ENCODE peak calls at places on chromosomes 11 and 22, in nine cellular contexts. D is lower lobe of right lung; P is uterus; S is IMR-90; A is sigmoid colon; T is naive thymus-derived CD4-positive, alpha-beta T cell; G is spleen; L is GM23248; Z is cardiac muscle cell. B is an unnamed sample. For H3K4me1, the result is how much of the 10 kb centered on the place peaks cover.

GRCh38 chr22:34319346-34319745 is 399.1 kb upstream of the LARGE1 start:
- DNase-seq in D (no peak), P (no peak), S (no peak), A (no peak), T (no peak), G (no peak), L (no peak), Z (no peak), B (no peak)

GRCh38 chr11:111086058-111086457 is 159.5 kb upstream of the POU2AF2 start:
- DNase-seq in D (no peak), P (no peak), S (no peak), A (no peak), T (no peak), G (no peak), L (no peak), Z (no peak), B (no peak)

GRCh38 chr11:14499178-14499559 is 442 bp downstream of the COPB1 start:
- DNase-seq in D (peak), P (no peak), S (peak), A (peak), T (no peak), G (peak), L (peak), Z (peak), B (peak)

GRCh38 chr11:45928535-45929215 is 6.2 kb downstream of the LARGE2 start:
- DNase-seq in D (no peak), P (no peak), S (no peak), A (no peak), T (no peak), G (peak), L (no peak), Z (no peak), B (no peak)

GRCh38 chr11:19712281-19713220 is at the start of gene NAV2:
- DNase-seq in D (peak), P (peak), S (peak), A (peak), T (peak), G (peak), L (peak), Z (peak), B (peak)

GRCh38 chr11:19811391-19811790 is 98.8 kb downstream of the NAV2 start:
- DNase-seq in D (no peak), P (no peak), S (no peak), A (no peak), T (no peak), G (no peak), L (no peak), Z (no peak), B (no peak)

GRCh38 chr22:39419096-39419495 is 19.5 kb downstream of the TAB1 start:
- DNase-seq in D (no peak), P (no peak), S (no peak), A (no peak), T (no peak), G (peak), L (no peak), Z (no peak), B (no peak)

GRCh38 chr22:39690901-39691620 is 120.5 kb downstream of the CACNA1I start:
- DNase-seq in D (no peak), P (no peak), S (no peak), A (no peak), T (no peak), G (no peak), L (peak), Z (peak), B (no peak)

GRCh38 chr11:126459691-126460404 is 104.4 kb downstream of the ST3GAL4 start:
- DNase-seq in D (no peak), P (peak), S (peak), A (no peak), T (no peak), G (no peak), L (peak), Z (peak), B (no peak)

GRCh38 chr22:43796567-43796966 is 15.5 kb downstream of the EFCAB6 start:
- DNase-seq in D (no peak), P (no peak), S (peak), A (no peak), T (no peak), G (no peak), L (peak), Z (peak), B (no peak)

GRCh38 chr11:72587696-72588095 is 86.5 kb downstream of the PDE2A start:
- DNase-seq in D (no peak), P (no peak), S (no peak), A (peak), T (no peak), G (peak), L (no peak), Z (no peak), B (no peak)

GRCh38 chr22:42902875-42903510 is 45.9 kb upstream of the ARFGAP3 start:
- DNase-seq in D (no peak), P (peak), S (peak), A (peak), T (no peak), G (no peak), L (no peak), Z (peak), B (no peak)

GRCh38 chr11:10405858-10406592 is 49.0 kb upstream of the AMPD3 start:
- DNase-seq in D (peak), P (peak), S (peak), A (peak), T (peak), G (no peak), L (peak), Z (peak), B (peak)

GRCh38 chr11:67261942-67262681 is 4.2 kb upstream of the GRK2 start:
- DNase-seq in D (no peak), P (peak), S (no peak), A (peak), T (no peak), G (no peak), L (no peak), Z (no peak), B (no peak)

GRCh38 chr11:128517457-128518230 is 69.7 kb downstream of the ETS1 start:
- DNase-seq in D (no peak), P (no peak), S (no peak), A (no peak), T (no peak), G (no peak), L (peak), Z (peak), B (no peak)

GRCh38 chr11:69018924-69019323 is 5.9 kb upstream of the MRGPRF start:
- DNase-seq in D (no peak), P (peak), S (peak), A (peak), T (no peak), G (no peak), L (peak), Z (peak), B (no peak)

GRCh38 chr22:21573750-21574494 is 6.4 kb downstream of the UBE2L3 start:
- DNase-seq in D (no peak), P (no peak), S (no peak), A (no peak), T (no peak), G (no peak), L (no peak), Z (no peak), B (no peak)
- H3K4me1 ChIP-seq in D (half or more), P (under half), S (under half), A (half or more), T (half or more), G (half or more), L (under half), Z (under half), B (half or more)

DNA sequence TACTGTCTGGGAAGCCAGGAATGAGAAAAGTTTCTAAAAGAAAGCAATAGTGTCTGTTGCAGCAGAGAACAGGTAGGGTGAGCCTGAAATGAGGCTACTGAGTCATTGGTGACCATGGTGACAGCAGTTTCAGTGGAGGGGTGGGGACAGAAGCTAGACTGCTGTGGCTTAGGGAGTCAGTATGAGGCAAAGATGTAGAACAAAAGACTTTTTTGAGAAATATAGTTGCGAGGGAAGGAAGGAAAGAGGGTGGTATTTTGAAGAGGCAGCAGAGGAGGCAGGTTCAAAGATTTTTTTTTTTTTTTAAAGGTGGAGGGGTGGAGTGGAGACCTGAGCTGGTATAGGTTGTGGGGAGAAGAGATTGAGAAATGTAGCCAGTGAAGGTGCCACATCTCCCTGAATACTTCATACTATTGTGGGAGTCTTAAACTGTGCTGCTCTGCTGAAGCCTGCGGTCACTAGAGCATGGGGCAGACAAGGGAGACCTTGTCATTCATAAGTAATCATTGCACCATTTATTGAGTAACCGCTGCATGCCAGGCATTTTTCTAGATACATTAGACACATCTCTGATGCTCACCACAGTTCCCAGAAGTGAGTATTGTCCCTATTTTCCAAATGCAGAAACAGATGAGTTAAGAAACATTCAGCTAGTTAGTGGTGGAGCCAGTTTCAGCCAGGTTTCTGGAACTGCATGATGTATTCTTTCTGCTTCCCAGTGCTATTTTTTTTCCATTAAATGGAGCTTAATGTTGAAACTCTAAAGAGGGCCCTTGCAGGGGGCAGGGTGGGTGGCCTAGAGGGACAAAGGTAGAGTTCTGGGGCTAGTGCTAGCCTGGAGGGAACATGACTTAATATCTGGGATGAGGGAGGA is 49.9 kb downstream of the STIM1 start:
- DNase-seq in D (peak), P (no peak), S (peak), A (no peak), T (peak), G (no peak), L (peak), Z (peak), B (peak)
- H3K4me3 ChIP-seq in D (no peak), P (no peak), S (no peak), A (no peak), T (no peak), G (no peak), L (peak), Z (no peak), B (peak)

DNA sequence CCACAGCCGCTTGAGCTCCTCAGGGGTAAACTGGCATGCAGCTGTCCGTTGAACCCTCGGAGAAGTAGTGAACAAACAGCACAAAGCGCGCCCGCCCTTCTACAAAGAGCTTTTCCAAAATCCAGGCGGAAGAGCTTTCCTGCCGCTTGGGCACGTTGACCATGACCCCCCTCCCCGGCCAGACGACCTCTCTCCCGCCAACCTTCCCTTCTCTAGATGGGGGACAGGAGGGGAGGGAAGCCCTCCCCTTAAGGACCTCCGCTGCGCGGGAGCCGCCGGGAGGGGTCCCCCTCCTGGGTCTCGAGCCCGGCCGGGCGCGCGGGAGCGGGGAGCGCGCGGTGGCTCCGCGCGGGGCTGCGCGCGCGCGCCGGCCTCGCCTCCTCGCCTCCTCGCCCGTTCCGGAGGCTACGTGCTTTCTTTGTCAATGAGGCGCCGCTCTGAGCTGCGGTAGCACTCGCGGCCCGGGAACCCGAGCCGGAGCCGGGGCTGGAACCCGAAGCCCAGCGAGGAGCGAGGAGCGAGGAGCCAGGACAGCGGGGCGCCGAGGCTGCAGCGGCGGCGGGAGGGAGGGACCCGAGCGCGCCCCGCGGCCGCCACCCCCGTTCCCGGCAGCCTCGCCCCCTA is 118.6 kb downstream of the HIPK3 start:
- DNase-seq in D (no peak), P (no peak), S (peak), A (no peak), T (no peak), G (no peak), L (peak), Z (peak), B (no peak)
- H3K4me1 ChIP-seq in D (under half), P (under half), S (under half), A (under half), T (under half), G (under half), L (under half), Z (under half), B (under half)

DNA sequence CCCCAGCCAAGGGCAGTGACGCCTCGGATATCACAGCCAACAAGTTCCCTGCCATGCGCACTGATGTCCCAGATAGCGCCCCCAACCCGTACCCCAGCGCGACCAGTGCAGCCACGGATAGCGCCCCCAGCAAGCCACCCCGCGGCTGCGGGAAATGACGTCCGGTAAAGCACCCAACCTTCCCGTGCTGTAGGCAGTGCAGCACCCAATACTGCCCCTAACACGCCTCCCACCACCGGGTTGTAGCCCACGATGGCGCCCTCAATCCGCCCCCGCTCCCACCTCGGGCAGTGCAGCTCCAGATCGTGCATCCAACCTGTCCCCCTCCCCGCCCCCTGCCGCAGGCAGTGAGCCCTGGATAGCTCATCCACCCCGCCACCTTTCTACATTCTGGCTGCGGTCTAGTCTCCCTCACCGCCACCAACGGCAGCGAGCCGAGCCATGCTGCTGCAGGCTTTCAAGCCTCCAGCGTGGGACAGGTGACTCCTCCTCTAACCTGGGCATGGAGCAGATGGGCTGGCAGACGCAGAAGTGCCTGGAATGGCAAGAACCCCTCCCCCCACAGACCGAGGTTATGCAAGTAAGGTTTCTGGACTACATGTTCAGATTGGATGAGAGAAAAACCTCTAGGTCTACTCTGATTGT is 540 bp downstream of the RFPL2 start:
- DNase-seq in D (no peak), P (no peak), S (no peak), A (no peak), T (no peak), G (no peak), L (no peak), Z (no peak), B (no peak)
- H3K4me3 ChIP-seq in D (peak), P (no peak), S (no peak), A (peak), T (peak), G (peak), L (no peak), Z (peak), B (peak)

GRCh38 chr22:29479417-29480261 is at the start of gene NEFH:
- DNase-seq in D (no peak), P (no peak), S (no peak), A (no peak), T (no peak), G (no peak), L (no peak), Z (no peak), B (no peak)

GRCh38 chr22:29477919-29478318 is 2.1 kb upstream of the NEFH start:
- DNase-seq in D (no peak), P (no peak), S (no peak), A (no peak), T (no peak), G (no peak), L (no peak), Z (no peak), B (no peak)

GRCh38 chr22:29480512-29481264 is 670 bp downstream of the NEFH start:
- DNase-seq in D (peak), P (no peak), S (peak), A (no peak), T (peak), G (no peak), L (peak), Z (peak), B (peak)

GRCh38 chr22:29480262-29480511 is 169 bp downstream of the NEFH start:
- DNase-seq in D (no peak), P (no peak), S (no peak), A (no peak), T (no peak), G (no peak), L (no peak), Z (no peak), B (no peak)

DNA sequence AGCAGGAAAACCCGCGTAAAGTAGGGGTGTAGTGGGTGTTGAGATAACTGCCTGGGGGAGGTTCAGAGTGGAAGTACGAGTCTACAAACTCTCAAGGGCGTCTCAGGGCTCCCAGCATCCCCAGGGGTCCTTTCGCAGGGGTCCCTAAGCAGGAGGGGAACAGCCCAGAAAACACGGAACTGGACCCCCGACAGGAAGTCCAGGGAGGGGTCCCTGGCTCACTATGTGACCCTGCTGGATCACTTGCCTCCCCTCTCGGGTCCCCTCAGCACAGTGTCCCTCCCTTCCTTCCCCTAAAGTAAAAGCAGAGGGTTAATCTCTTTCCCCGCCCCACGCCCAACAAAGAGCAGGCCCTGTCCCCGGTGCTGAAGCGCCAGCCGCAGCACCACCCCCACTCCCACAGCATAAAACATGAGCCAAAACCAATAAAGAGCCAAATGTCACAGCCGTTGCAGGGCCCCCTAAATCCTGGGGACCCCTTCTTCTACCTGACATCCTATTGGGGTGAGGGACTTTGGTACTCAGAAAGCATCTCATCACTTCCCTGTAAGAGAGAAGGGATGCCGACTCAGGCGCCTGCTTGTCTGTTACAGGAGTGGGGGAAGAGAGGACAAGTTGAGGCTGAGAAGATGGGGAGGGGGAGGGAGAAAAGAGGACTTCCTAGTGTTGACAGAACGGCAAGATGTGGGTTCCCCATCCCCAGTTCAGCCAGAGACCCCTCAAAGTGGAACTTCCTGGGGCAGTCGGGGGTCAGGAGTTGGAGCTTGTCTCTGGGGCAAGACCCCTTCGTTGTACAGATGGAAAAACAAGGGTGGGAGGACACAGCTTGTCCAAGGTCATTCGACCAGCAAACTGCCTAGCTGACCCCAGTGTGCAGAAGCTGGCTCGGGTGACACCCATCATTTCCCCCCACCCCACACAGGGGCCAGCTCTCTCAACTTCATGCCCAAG is 1.4 kb upstream of the NEFH start:
- DNase-seq in D (no peak), P (no peak), S (no peak), A (no peak), T (no peak), G (no peak), L (peak), Z (peak), B (peak)
- H3K4me1 ChIP-seq in D (under half), P (under half), S (under half), A (under half), T (under half), G (under half), L (under half), Z (under half), B (under half)

DNA sequence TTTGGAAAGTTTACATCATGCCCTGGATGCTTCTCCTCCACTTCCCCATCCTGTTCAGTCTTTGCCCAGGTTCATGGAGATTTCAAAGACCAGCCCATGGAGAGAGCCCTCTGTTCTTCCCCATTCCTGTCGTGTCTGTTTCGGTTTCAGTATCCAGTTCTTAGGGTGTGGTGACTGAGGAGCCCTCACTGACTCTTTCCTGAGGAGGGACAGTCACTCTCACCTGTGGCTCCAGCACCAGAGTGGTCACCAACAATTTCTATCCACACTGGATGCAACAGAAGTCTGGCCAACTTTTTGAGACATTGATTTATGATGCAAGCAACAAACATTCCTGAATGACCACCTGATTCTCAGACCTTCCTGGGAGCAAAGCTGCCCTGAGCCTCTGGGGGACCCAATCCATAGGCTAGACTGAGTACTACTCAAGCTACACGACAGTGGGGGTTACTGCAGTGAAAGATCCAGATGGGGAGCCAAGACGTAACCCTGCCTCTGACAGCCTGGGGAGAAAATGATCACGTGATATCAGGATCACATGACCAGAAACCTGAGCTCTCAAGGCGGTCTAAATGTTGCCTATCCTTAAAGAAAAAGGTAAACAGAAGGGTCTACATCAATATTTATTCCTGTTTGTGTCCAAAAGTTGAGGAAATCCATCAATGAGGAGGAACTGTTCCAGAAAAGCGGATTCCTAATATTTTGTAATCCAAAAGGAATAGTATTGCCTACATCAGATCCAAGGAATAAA is 76.2 kb upstream of the VPREB1 start:
- DNase-seq in D (no peak), P (no peak), S (peak), A (no peak), T (no peak), G (no peak), L (peak), Z (peak), B (no peak)
- H3K4me3 ChIP-seq in D (no peak), P (peak), S (peak), A (no peak), T (peak), G (peak), L (no peak), Z (no peak), B (peak)

GRCh38 chr22:27112273-27112672 is 454.9 kb downstream of the MIAT start:
- DNase-seq in D (no peak), P (no peak), S (no peak), A (no peak), T (no peak), G (no peak), L (no peak), Z (no peak), B (no peak)
- H3K4me1 ChIP-seq in D (under half), P (under half), S (under half), A (half or more), T (under half), G (under half), L (half or more), Z (under half), B (under half)